ENCODE peak calls at places on chromosomes 1 and 21, in four cellular contexts. One of them, this sample, is unnamed.

GRCh38 chr1:240577095-240577494 is 34.9 kb downstream of the GREM2 start:
- DNase-seq in brain microvascular endothelial cell: no peak
- DNase-seq in HCT116: no peak
- DNase-seq in HL-60: no peak
- DNase-seq in this sample: no peak

GRCh38 chr1:175874081-175874480 is 130.7 kb upstream of the TNR start:
- DNase-seq in brain microvascular endothelial cell: no peak
- DNase-seq in HCT116: no peak
- DNase-seq in HL-60: no peak
- DNase-seq in this sample: no peak

GRCh38 chr1:92934395-92935378 is 26.6 kb downstream of the DIPK1A start:
- DNase-seq in brain microvascular endothelial cell: peak; percentile 68
- DNase-seq in HCT116: no peak
- DNase-seq in HL-60: no peak
- DNase-seq in this sample: no peak

GRCh38 chr1:152497273-152497672 is 13.3 kb upstream of the LCE5A start:
- DNase-seq in brain microvascular endothelial cell: no peak
- DNase-seq in HCT116: no peak
- DNase-seq in HL-60: no peak
- DNase-seq in this sample: no peak

GRCh38 chr21:28592205-28592845 is 400.4 kb downstream of the LTN1 start:
- DNase-seq in brain microvascular endothelial cell: no peak
- DNase-seq in HCT116: no peak
- DNase-seq in HL-60: no peak
- DNase-seq in this sample: no peak

GRCh38 chr1:107683683-107684082 is 281.3 kb downstream of the VAV3 start:
- DNase-seq in brain microvascular endothelial cell: no peak
- DNase-seq in HCT116: no peak
- DNase-seq in HL-60: no peak
- DNase-seq in this sample: no peak

GRCh38 chr21:38954450-38955059 is 148.8 kb downstream of the ETS2 start:
- DNase-seq in brain microvascular endothelial cell: no peak
- DNase-seq in HCT116: no peak
- DNase-seq in HL-60: no peak
- DNase-seq in this sample: no peak

GRCh38 chr1:203677771-203678170 is 51.1 kb downstream of the ATP2B4 start:
- DNase-seq in brain microvascular endothelial cell: no peak
- DNase-seq in HCT116: no peak
- DNase-seq in HL-60: no peak
- DNase-seq in this sample: peak; percentile 88

GRCh38 chr1:214321686-214322453 is 40.9 kb downstream of the SMYD2 start:
- DNase-seq in brain microvascular endothelial cell: no peak
- DNase-seq in HCT116: no peak
- DNase-seq in HL-60: no peak
- DNase-seq in this sample: no peak

GRCh38 chr1:235763962-235764361 is 102.7 kb downstream of the LYST start:
- DNase-seq in brain microvascular endothelial cell: no peak
- DNase-seq in HCT116: no peak
- DNase-seq in HL-60: no peak
- DNase-seq in this sample: no peak

GRCh38 chr1:113874017-113874879 is 2.7 kb upstream of the PTPN22 start:
- DNase-seq in brain microvascular endothelial cell: no peak
- DNase-seq in HCT116: peak; percentile 41
- DNase-seq in HL-60: peak; percentile 41
- DNase-seq in this sample: no peak

GRCh38 chr1:58837886-58838285 is 54.0 kb upstream of the JUN start:
- DNase-seq in brain microvascular endothelial cell: no peak
- DNase-seq in HCT116: no peak
- DNase-seq in HL-60: no peak
- DNase-seq in this sample: no peak

GRCh38 chr21:43916691-43917514 is 51.9 kb downstream of the AGPAT3 start:
- DNase-seq in brain microvascular endothelial cell: no peak
- DNase-seq in HCT116: no peak
- DNase-seq in HL-60: no peak
- DNase-seq in this sample: peak; percentile 3

GRCh38 chr1:23964235-23964668 is 4.6 kb downstream of the PNRC2 start:
- DNase-seq in brain microvascular endothelial cell: no peak
- DNase-seq in HCT116: no peak
- DNase-seq in HL-60: no peak
- DNase-seq in this sample: no peak

GRCh38 chr1:34013958-34014737 is 150.3 kb downstream of the HMGB4 start:
- DNase-seq in brain microvascular endothelial cell: no peak
- DNase-seq in HCT116: peak; percentile 28
- DNase-seq in HL-60: no peak
- DNase-seq in this sample: peak; percentile 58

GRCh38 chr1:24910751-24911650 is 19.1 kb downstream of the RUNX3 start:
- DNase-seq in brain microvascular endothelial cell: peak; percentile 79
- DNase-seq in HCT116: no peak
- DNase-seq in HL-60: no peak
- DNase-seq in this sample: no peak

GRCh38 chr1:198472123-198472522 is 68.4 kb downstream of the ATP6V1G3 start:
- DNase-seq in brain microvascular endothelial cell: no peak
- DNase-seq in HCT116: no peak
- DNase-seq in HL-60: no peak
- DNase-seq in this sample: no peak

GRCh38 chr1:150021191-150021688 is 10.7 kb upstream of the OTUD7B start:
- DNase-seq in brain microvascular endothelial cell: no peak
- DNase-seq in HCT116: no peak
- DNase-seq in HL-60: no peak
- DNase-seq in this sample: no peak

GRCh38 chr1:176517484-176517883 is 54.5 kb downstream of the PAPPA2 start:
- DNase-seq in brain microvascular endothelial cell: no peak
- DNase-seq in HCT116: no peak
- DNase-seq in HL-60: no peak
- DNase-seq in this sample: no peak

GRCh38 chr1:201954263-201955008 is 867 bp upstream of the TIMM17A start:
- DNase-seq in brain microvascular endothelial cell: no peak
- DNase-seq in HCT116: no peak
- DNase-seq in HL-60: no peak
- DNase-seq in this sample: peak; percentile 8

GRCh38 chr1:100240013-100240412 is 9.6 kb downstream of the DBT start:
- DNase-seq in brain microvascular endothelial cell: no peak
- DNase-seq in HCT116: no peak
- DNase-seq in HL-60: no peak
- DNase-seq in this sample: no peak

GRCh38 chr1:51709951-51710350 is 93.1 kb downstream of the OSBPL9 start:
- DNase-seq in brain microvascular endothelial cell: no peak
- DNase-seq in HCT116: no peak
- DNase-seq in HL-60: no peak
- DNase-seq in this sample: no peak

GRCh38 chr1:203328714-203329122 is 22.2 kb downstream of the FMOD start:
- DNase-seq in brain microvascular endothelial cell: peak; percentile 47
- DNase-seq in HCT116: no peak
- DNase-seq in HL-60: no peak
- DNase-seq in this sample: peak; percentile 90

GRCh38 chr1:6517435-6517851 is 26.0 kb upstream of the PLEKHG5 start:
- DNase-seq in brain microvascular endothelial cell: no peak
- DNase-seq in HCT116: no peak
- DNase-seq in HL-60: no peak
- DNase-seq in this sample: no peak

GRCh38 chr1:6521502-6521901 is 30.0 kb upstream of the PLEKHG5 start:
- DNase-seq in brain microvascular endothelial cell: no peak
- DNase-seq in HCT116: no peak
- DNase-seq in HL-60: no peak
- DNase-seq in this sample: no peak

GRCh38 chr1:6523566-6523965 is 30.7 kb downstream of the NOL9 start:
- DNase-seq in brain microvascular endothelial cell: no peak
- DNase-seq in HCT116: peak; percentile 41
- DNase-seq in HL-60: no peak
- DNase-seq in this sample: no peak

GRCh38 chr1:6519491-6519934 is 28.0 kb upstream of the PLEKHG5 start:
- DNase-seq in brain microvascular endothelial cell: no peak
- DNase-seq in HCT116: no peak
- DNase-seq in HL-60: no peak
- DNase-seq in this sample: no peak

GRCh38 chr1:6519935-6520621 is 28.6 kb upstream of the PLEKHG5 start:
- DNase-seq in brain microvascular endothelial cell: peak; percentile 65
- DNase-seq in HCT116: no peak
- DNase-seq in HL-60: no peak
- DNase-seq in this sample: peak; percentile 51
- H3K27ac ChIP-seq in brain microvascular endothelial cell: no peak overlapping the region
- H3K27ac ChIP-seq in HCT116: no peak overlapping the region
- H3K27ac ChIP-seq in HL-60: no peak overlapping the region
- H3K27ac ChIP-seq in this sample: no peak overlapping the region

DNA sequence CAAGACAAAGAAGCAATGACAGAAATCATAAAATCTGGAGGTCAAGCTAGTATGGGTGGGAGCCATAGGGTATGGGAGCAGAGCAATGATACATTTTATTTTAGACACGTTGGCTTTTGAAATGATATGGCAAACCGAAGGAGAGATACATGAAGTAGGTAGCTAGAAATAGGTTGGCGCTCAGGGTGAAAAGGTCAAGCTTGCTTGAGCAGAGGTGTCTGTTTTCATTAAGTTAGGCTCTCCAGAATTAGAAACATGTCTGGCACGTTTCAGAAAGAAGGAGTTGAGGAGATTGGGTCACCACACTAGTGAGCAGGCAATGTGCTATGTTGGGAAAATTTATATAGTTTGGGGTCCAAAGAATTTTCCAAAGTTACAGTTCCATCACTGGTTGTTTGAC is 151.4 kb downstream of the AMY1C start:
- DNase-seq in brain microvascular endothelial cell: no peak
- DNase-seq in HCT116: no peak
- DNase-seq in HL-60: no peak
- DNase-seq in this sample: no peak
- H3K4me3 ChIP-seq in brain microvascular endothelial cell: no peak overlapping the region
- H3K4me3 ChIP-seq in HCT116: no peak overlapping the region
- H3K4me3 ChIP-seq in HL-60: no peak overlapping the region
- H3K4me3 ChIP-seq in this sample: no peak overlapping the region

DNA sequence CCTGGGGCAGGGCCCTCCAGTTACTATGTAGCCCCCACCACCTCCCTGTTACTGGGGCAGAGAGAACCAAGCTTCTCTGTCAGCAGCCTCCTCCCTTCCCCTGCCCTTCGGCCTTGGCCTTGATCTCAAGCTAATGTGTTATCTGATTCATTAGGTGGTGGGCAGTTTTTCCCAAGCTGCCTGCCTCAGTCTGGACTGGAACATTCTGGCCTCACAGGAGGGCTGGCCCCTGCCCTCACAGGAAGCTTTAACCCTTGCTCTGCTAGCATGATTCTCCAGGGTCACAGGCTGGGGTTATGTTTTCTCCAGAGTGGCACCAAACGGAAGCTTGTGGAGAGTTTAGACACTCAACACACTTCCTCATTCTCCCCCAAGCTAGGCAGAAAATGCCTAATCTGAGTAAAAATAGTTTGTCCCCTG is 37.2 kb upstream of the SLC6A9 start:
- DNase-seq in brain microvascular endothelial cell: no peak
- DNase-seq in HCT116: no peak
- DNase-seq in HL-60: peak; percentile 58
- DNase-seq in this sample: no peak
- TF ChIP-seq CTCF in brain microvascular endothelial cell: no peak
- TF ChIP-seq CTCF in HCT116: no peak
- TF ChIP-seq CTCF in HL-60: no peak
- TF ChIP-seq CTCF in this sample: no peak

GRCh38 chr1:18881642-18882431 is 20.5 kb downstream of the ALDH4A1 start:
- DNase-seq in brain microvascular endothelial cell: no peak
- DNase-seq in HCT116: no peak
- DNase-seq in HL-60: no peak
- DNase-seq in this sample: no peak
- H3K27ac ChIP-seq in brain microvascular endothelial cell: no peak overlapping the region
- H3K27ac ChIP-seq in HCT116: no peak overlapping the region
- H3K27ac ChIP-seq in HL-60: no peak overlapping the region
- H3K27ac ChIP-seq in this sample: no peak overlapping the region

DNA sequence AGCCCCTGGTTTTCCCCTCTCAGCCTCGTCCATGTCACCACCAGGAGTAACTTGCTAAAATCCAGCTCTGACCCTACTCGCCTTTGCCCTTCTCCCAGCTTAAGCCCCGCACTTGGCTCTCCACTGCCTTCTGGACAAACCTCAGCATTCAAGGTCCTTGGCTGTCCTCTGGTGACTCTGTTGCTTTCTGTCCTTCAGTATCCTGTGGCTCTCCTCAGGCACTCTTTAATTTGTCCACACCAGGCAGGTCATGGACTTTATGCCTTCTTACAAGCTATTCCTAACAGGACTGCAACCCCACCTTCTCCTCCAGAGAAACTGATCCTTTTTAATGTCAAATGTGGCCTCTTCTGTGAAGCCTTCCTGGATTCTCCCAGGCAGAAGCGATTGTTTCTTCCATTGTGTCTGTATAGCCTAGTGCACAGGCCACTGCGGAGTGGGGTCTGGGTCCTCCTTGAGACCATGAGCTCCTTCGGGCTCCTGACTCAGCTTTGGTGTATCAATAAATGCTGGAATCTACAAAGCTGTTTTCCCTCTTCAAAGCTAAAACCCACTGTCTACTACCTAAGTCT is 26.7 kb upstream of the CTPS1 start:
- DNase-seq in brain microvascular endothelial cell: no peak
- DNase-seq in HCT116: no peak
- DNase-seq in HL-60: no peak
- DNase-seq in this sample: no peak
- H3K4me3 ChIP-seq in brain microvascular endothelial cell: no peak overlapping the region
- H3K4me3 ChIP-seq in HCT116: no peak overlapping the region
- H3K4me3 ChIP-seq in HL-60: no peak overlapping the region
- H3K4me3 ChIP-seq in this sample: no peak overlapping the region

DNA sequence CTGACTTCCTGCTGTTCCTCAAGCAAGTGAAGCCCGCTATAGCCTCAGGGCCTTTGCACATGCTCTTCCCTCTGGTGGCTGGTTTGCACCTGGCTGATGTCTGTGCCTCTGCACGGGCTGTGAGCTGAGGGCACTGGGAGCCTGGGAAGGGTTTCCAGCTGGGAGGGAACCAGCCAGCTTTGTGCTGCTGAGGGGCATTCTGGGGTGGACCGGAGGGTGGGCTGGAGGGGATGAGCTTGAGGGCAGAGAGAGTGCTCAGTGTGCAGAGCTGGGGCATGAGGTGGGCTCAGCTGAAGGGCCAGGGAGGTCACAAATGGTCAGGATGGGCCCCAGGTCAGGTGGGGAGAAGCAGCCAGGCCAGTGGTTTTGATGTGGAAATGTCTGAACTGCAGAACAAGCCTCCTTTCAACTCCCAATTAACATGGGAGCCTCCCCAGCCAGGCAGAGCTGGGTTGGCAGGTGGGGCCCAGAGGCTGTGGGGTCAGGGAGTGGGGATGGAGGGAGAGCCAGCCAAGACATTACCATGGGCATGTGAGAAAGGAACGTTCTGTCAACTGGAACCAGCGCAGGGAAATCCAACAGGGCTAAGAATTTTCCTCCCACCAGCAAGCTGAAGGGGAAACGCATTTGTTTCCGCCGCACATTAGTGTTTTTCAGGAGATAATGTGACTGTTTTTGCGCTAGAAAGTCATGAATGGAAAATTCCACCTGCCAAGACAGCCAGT is 305.5 kb downstream of the MATN1 start:
- DNase-seq in brain microvascular endothelial cell: no peak
- DNase-seq in HCT116: no peak
- DNase-seq in HL-60: no peak
- DNase-seq in this sample: no peak
- TF ChIP-seq CTCF in brain microvascular endothelial cell: no peak
- TF ChIP-seq CTCF in HCT116: no peak
- TF ChIP-seq CTCF in HL-60: no peak
- TF ChIP-seq CTCF in this sample: no peak

DNA sequence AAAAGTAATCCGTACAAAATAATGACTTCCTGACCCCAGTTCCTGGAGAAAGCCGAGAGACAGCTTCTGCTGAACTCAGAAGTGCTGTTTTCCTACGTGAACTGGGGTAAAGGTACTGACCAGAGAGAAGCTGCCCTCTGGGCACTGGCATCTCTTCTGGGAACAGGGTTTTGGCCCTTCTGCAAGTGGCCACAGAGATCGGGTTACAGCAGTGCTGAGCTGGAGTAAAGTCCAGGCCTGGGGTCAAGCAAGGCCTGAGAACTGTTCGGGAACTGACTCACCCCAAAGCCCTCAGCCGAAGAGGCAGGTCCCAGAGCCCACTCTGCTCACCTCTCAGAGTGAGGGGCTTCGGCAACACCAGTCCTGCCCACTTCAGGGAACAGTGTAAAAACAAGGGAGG is 177.2 kb upstream of the RUNX1 start:
- DNase-seq in brain microvascular endothelial cell: no peak
- DNase-seq in HCT116: no peak
- DNase-seq in HL-60: no peak
- DNase-seq in this sample: no peak
- H3K27ac ChIP-seq in brain microvascular endothelial cell: no peak overlapping the region
- H3K27ac ChIP-seq in HCT116: no peak overlapping the region
- H3K27ac ChIP-seq in HL-60: no peak overlapping the region
- H3K27ac ChIP-seq in this sample: peak overlapping the region; percentile 3

This sample was measured in thyroid gland.